ENCODE peak calls at places on chromosomes 5 and 9, in ten cellular contexts. Y is spleen, D is nephron progenitor cell, I is IMR-90, O is fibroblast of pulmonary artery, C is A673, B is GM20000, X is body of pancreas, F is Peyer's patch, Q is brain microvascular endothelial cell. A is an unnamed sample.

GRCh38 chr5:79243224-79243623 is 7.3 kb downstream of the JMY start:
- DNase-seq in Y (no peak), D (no peak), I (no peak), O (no peak), C (no peak), B (no peak), X (no peak), F (no peak), Q (no peak), A (no peak)

GRCh38 chr5:88748670-88749069 is 134.3 kb downstream of the MEF2C start:
- DNase-seq in Y (no peak), D (no peak), I (no peak), O (no peak), C (no peak), B (no peak), X (no peak), F (no peak), Q (no peak), A (no peak)

GRCh38 chr9:98899399-98900056 is 44.2 kb upstream of the COL15A1 start:
- DNase-seq in Y (no peak), D (no peak), I (peak; percentile 91), O (peak; percentile 83), C (peak; percentile 73), B (no peak), X (peak; percentile 35), F (no peak), Q (peak; percentile 84), A (peak; percentile 70)

GRCh38 chr5:150305577-150305976 is 2.9 kb upstream of the ARSI start:
- DNase-seq in Y (no peak), D (no peak), I (no peak), O (no peak), C (no peak), B (no peak), X (no peak), F (no peak), Q (no peak), A (no peak)

GRCh38 chr5:28543699-28544098 is 1505.3 kb upstream of the CDH9 start:
- DNase-seq in Y (no peak), D (no peak), I (no peak), O (no peak), C (no peak), B (no peak), X (no peak), F (no peak), Q (no peak), A (no peak)

GRCh38 chr5:123807177-123807900 is 295.4 kb downstream of the CSNK1G3 start:
- DNase-seq in Y (no peak), D (no peak), I (no peak), O (no peak), C (peak; percentile 73), B (no peak), X (no peak), F (no peak), Q (no peak), A (no peak)

GRCh38 chr9:137129089-137129455 is 9.9 kb upstream of the GRIN1 start:
- DNase-seq in Y (no peak), D (peak; percentile 36), I (peak; percentile 25), O (peak; percentile 17), C (no peak), B (no peak), X (peak; percentile 51), F (peak; percentile 60), Q (peak; percentile 17), A (peak; percentile 29)

GRCh38 chr5:98163796-98164493 is 609.5 kb upstream of the RGMB start:
- DNase-seq in Y (no peak), D (no peak), I (no peak), O (no peak), C (no peak), B (no peak), X (no peak), F (no peak), Q (peak; percentile 7), A (no peak)

GRCh38 chr9:98365227-98365669 is 109.8 kb upstream of the TBC1D2 start:
- DNase-seq in Y (no peak), D (no peak), I (peak; percentile 55), O (peak; percentile 71), C (peak; percentile 28), B (no peak), X (no peak), F (no peak), Q (peak; percentile 61), A (peak; percentile 44)

GRCh38 chr5:10590226-10591047 is 26.6 kb downstream of the ANKRD33B start:
- DNase-seq in Y (no peak), D (no peak), I (peak; percentile 69), O (peak; percentile 96), C (no peak), B (no peak), X (no peak), F (no peak), Q (peak; percentile 53), A (peak; percentile 80)

GRCh38 chr5:39273314-39273954 is 54.1 kb upstream of the FYB1 start:
- DNase-seq in Y (no peak), D (no peak), I (no peak), O (no peak), C (no peak), B (no peak), X (no peak), F (no peak), Q (no peak), A (no peak)

GRCh38 chr5:39716532-39716971 is 291.8 kb upstream of the DAB2 start:
- DNase-seq in Y (no peak), D (peak; percentile 22), I (peak; percentile 46), O (peak; percentile 74), C (peak; percentile 57), B (peak; percentile 39), X (peak; percentile 82), F (peak; percentile 62), Q (peak; percentile 69), A (peak; percentile 75)

GRCh38 chr5:170783498-170784247 is at the start of gene GABRP:
- DNase-seq in Y (no peak), D (no peak), I (no peak), O (no peak), C (no peak), B (no peak), X (no peak), F (no peak), Q (no peak), A (no peak)

GRCh38 chr5:72166070-72166979 is 59.0 kb downstream of the MAP1B start:
- DNase-seq in Y (no peak), D (no peak), I (peak; percentile 51), O (peak; percentile 77), C (peak; percentile 99), B (no peak), X (peak; percentile 27), F (peak; percentile 51), Q (no peak), A (peak; percentile 64)

GRCh38 chr5:137268646-137269045 is 230.5 kb downstream of the SPOCK1 start:
- DNase-seq in Y (no peak), D (no peak), I (no peak), O (no peak), C (no peak), B (no peak), X (no peak), F (no peak), Q (no peak), A (no peak)

GRCh38 chr9:131579789-131580211 is 34.5 kb downstream of the PRRT1B start:
- DNase-seq in Y (no peak), D (no peak), I (no peak), O (no peak), C (no peak), B (no peak), X (no peak), F (no peak), Q (no peak), A (no peak)

GRCh38 chr9:96176901-96177718 is 124.9 kb downstream of the HSD17B3 start:
- DNase-seq in Y (no peak), D (peak; percentile 23), I (no peak), O (no peak), C (peak; percentile 6), B (no peak), X (peak; percentile 43), F (peak; percentile 54), Q (no peak), A (no peak)

GRCh38 chr9:96080364-96080763 is 204.9 kb downstream of the ERCC6L2 start:
- DNase-seq in Y (no peak), D (no peak), I (no peak), O (peak; percentile 21), C (no peak), B (no peak), X (no peak), F (no peak), Q (no peak), A (peak; percentile 99)

GRCh38 chr5:96726802-96727201 is 64.6 kb downstream of the CAST start:
- DNase-seq in Y (no peak), D (no peak), I (no peak), O (no peak), C (no peak), B (no peak), X (no peak), F (no peak), Q (no peak), A (no peak)

GRCh38 chr5:170813231-170813630 is 29.7 kb downstream of the GABRP start:
- DNase-seq in Y (no peak), D (no peak), I (no peak), O (no peak), C (no peak), B (no peak), X (no peak), F (no peak), Q (no peak), A (no peak)

GRCh38 chr5:72079288-72079687 is 28.0 kb upstream of the MAP1B start:
- DNase-seq in Y (no peak), D (peak; percentile 45), I (no peak), O (no peak), C (no peak), B (peak; percentile 14), X (peak; percentile 3), F (no peak), Q (no peak), A (no peak)

GRCh38 chr5:19538607-19539006 is 449.4 kb downstream of the CDH18 start:
- DNase-seq in Y (no peak), D (no peak), I (no peak), O (no peak), C (no peak), B (no peak), X (no peak), F (no peak), Q (no peak), A (no peak)
- TF ChIP-seq CTCF in Y (no peak), D (no peak), I (no peak), O (no peak), C (no peak), B (no peak), X (no peak), F (no peak), Q (no peak), A (no peak)

GRCh38 chr9:134365791-134366222 is 39.6 kb downstream of the RXRA start:
- DNase-seq in Y (no peak), D (peak; percentile 48), I (no peak), O (peak; percentile 18), C (peak; percentile 79), B (no peak), X (no peak), F (no peak), Q (no peak), A (peak; percentile 93)
- TF ChIP-seq CTCF in Y (no peak), D (no peak), I (peak; percentile 9), O (no peak), C (peak; percentile 12), B (no peak), X (peak; percentile 8), F (no peak), Q (no peak), A (no peak)

GRCh38 chr5:308672-309271 is 12.7 kb upstream of the AHRR start:
- DNase-seq in Y (no peak), D (peak; percentile 34), I (peak; percentile 19), O (peak; percentile 58), C (peak; percentile 32), B (peak; percentile 39), X (no peak), F (no peak), Q (peak; percentile 21), A (peak; percentile 75)
- TF ChIP-seq CTCF in Y (peak; percentile 18), D (peak; percentile 36), I (peak; percentile 30), O (peak; percentile 43), C (peak; percentile 26), B (no peak), X (no peak), F (no peak), Q (peak; percentile 66), A (peak; percentile 25)

GRCh38 chr9:37977851-37978250 is 73.9 kb upstream of the SLC25A51 start:
- DNase-seq in Y (no peak), D (no peak), I (no peak), O (no peak), C (no peak), B (no peak), X (no peak), F (no peak), Q (no peak), A (no peak)
- TF ChIP-seq CTCF in Y (no peak), D (no peak), I (no peak), O (no peak), C (no peak), B (no peak), X (no peak), F (no peak), Q (no peak), A (no peak)

A was measured in MCF 10A.